ENCODE peak calls at places on chromosomes 4 and X, in nine cellular contexts. M is RWPE2, G is A549, L is suprapubic skin, Z is neural progenitor cell, P is AG09319, I is tibial artery, H is stomach, A is Peyer's patch. D is an unnamed sample.

GRCh38 chr4:123017078-123017477 is 94.7 kb upstream of the NUDT6 start:
- DNase-seq in H (no peak), M (no peak), Z (no peak), A (no peak), I (no peak), P (no peak), L (no peak), G (no peak), D (no peak)

GRCh38 chrX:69314436-69315348 is 149.4 kb upstream of the PJA1 start:
- DNase-seq in G (no peak), H (peak; percentile 21), Z (peak; percentile 28), A (no peak), L (no peak), M (no peak), I (no peak), P (no peak), D (peak; percentile 28)

GRCh38 chr4:148391056-148391455 is 51.2 kb downstream of the NR3C2 start:
- DNase-seq in I (no peak), Z (no peak), H (no peak), M (no peak), P (no peak), L (no peak), A (no peak), G (no peak), D (no peak)

GRCh38 chr4:158112612-158113011 is 60.2 kb downstream of the GASK1B start:
- DNase-seq in H (no peak), L (no peak), M (no peak), A (no peak), Z (no peak), G (no peak), P (no peak), I (no peak), D (no peak)

GRCh38 chrX:1452497-1453389 is at the start of gene ASMTL:
- DNase-seq in H (peak; percentile 100), P (peak; percentile 100), Z (peak; percentile 100), I (peak; percentile 100), L (peak; percentile 100), A (peak; percentile 100), G (peak; percentile 78), M (peak; percentile 100), D (peak; percentile 100)

GRCh38 chrX:74023203-74023602 is 280.8 kb upstream of the ZCCHC13 start:
- DNase-seq in P (no peak), H (no peak), G (no peak), M (no peak), A (no peak), L (no peak), I (no peak), Z (no peak), D (no peak)

GRCh38 chrX:46796574-46797191 is 37.8 kb upstream of the SLC9A7 start:
- DNase-seq in H (peak; percentile 87), G (peak; percentile 49), Z (peak; percentile 76), P (peak; percentile 42), A (peak; percentile 78), L (peak; percentile 79), M (no peak), I (peak; percentile 76), D (peak; percentile 77)

GRCh38 chr4:185839204-185839712 is 27.3 kb upstream of the SORBS2 start:
- DNase-seq in I (peak; percentile 61), Z (peak; percentile 77), L (no peak), M (peak; percentile 80), G (peak; percentile 65), P (peak; percentile 51), H (no peak), A (no peak), D (peak; percentile 58)

GRCh38 chr4:121720109-121720508 is 23.3 kb upstream of the ANXA5 start:
- DNase-seq in L (no peak), P (no peak), G (no peak), Z (no peak), I (no peak), M (no peak), H (no peak), A (no peak), D (no peak)

GRCh38 chrX:46573331-46573895 is at the start of gene CHST7:
- DNase-seq in A (peak; percentile 63), P (no peak), L (peak; percentile 74), I (peak; percentile 60), G (peak; percentile 67), M (peak; percentile 56), H (peak; percentile 52), Z (peak; percentile 88), D (peak; percentile 69)

GRCh38 chr4:110808371-110808878 is 185.5 kb upstream of the PITX2 start:
- DNase-seq in M (no peak), A (peak; percentile 52), G (no peak), Z (no peak), I (no peak), P (no peak), L (no peak), H (no peak), D (no peak)

GRCh38 chr4:150385606-150386005 is 196.3 kb upstream of the MAB21L2 start:
- DNase-seq in A (no peak), P (peak; percentile 92), L (no peak), M (no peak), H (no peak), G (no peak), Z (peak; percentile 21), I (peak; percentile 34), D (no peak)

GRCh38 chrX:75784689-75785491 is at the start of gene MAGEE2:
- DNase-seq in H (no peak), L (no peak), G (no peak), P (no peak), M (no peak), I (no peak), A (no peak), Z (no peak), D (no peak)

GRCh38 chr4:156672924-156673323 is 298.7 kb downstream of the PDGFC start:
- DNase-seq in A (no peak), G (no peak), I (no peak), P (no peak), H (no peak), M (no peak), L (no peak), Z (no peak), D (no peak)

GRCh38 chrX:150846130-150846529 is 52.3 kb downstream of the CD99L2 start:
- DNase-seq in H (no peak), Z (no peak), L (no peak), A (no peak), P (no peak), I (no peak), G (no peak), M (no peak), D (no peak)

GRCh38 chr4:150181536-150181935 is 103.3 kb downstream of the DCLK2 start:
- DNase-seq in G (no peak), P (no peak), A (no peak), Z (peak; percentile 26), H (no peak), L (no peak), I (no peak), M (no peak), D (no peak)

GRCh38 chrX:34656842-34657780 is at the start of gene TMEM47:
- DNase-seq in G (peak; percentile 40), H (peak; percentile 71), M (peak; percentile 41), Z (peak; percentile 98), L (peak; percentile 74), A (peak; percentile 67), I (peak; percentile 51), P (peak; percentile 55), D (peak; percentile 73)

GRCh38 chr4:59200992-59201391 is 1999.1 kb upstream of the ADGRL3 start:
- DNase-seq in L (no peak), P (no peak), A (no peak), Z (no peak), I (no peak), M (no peak), G (no peak), H (no peak), D (no peak)

GRCh38 chr4:139530833-139531427 is 25.1 kb downstream of the SETD7 start:
- DNase-seq in P (no peak), G (peak; percentile 72), I (no peak), A (no peak), M (no peak), Z (peak; percentile 71), L (no peak), H (peak; percentile 65), D (peak; percentile 75)

GRCh38 chrX:49877397-49878101 is 1.7 kb upstream of the USP27X start:
- DNase-seq in M (no peak), A (no peak), L (no peak), G (no peak), H (peak; percentile 58), P (no peak), Z (no peak), I (no peak), D (no peak)

GRCh38 chrX:49879656-49880277 is 483 bp downstream of the USP27X start:
- DNase-seq in Z (no peak), M (no peak), A (no peak), G (peak; percentile 5), I (no peak), H (no peak), P (no peak), L (no peak), D (no peak)

GRCh38 chrX:49878128-49878833 is 1.0 kb upstream of the USP27X start:
- DNase-seq in I (no peak), M (no peak), G (no peak), L (no peak), H (no peak), A (no peak), Z (peak; percentile 32), P (no peak), D (peak; percentile 34)

GRCh38 chrX:49878834-49879655 is at the start of gene USP27X:
- DNase-seq in P (peak; percentile 48), G (peak; percentile 40), A (peak; percentile 83), M (peak; percentile 72), Z (peak; percentile 91), I (peak; percentile 76), H (peak; percentile 81), L (peak; percentile 82), D (peak; percentile 72)

GRCh38 chrX:49876750-49877149 is 2.5 kb upstream of the USP27X start:
- DNase-seq in P (no peak), I (no peak), L (no peak), G (peak; percentile 43), M (no peak), Z (peak; percentile 31), H (no peak), A (no peak), D (no peak)
- TF ChIP-seq CTCF in P (peak; percentile 39), I (no peak), L (peak; percentile 6), G (peak; percentile 48), M (peak; percentile 57), Z (peak; percentile 58), H (peak; percentile 27), A (peak; percentile 31), D (peak; percentile 58)

GRCh38 chrX:110420771-110421498 is 62.3 kb downstream of the RTL9 start:
- DNase-seq in Z (no peak), P (no peak), L (no peak), A (no peak), G (peak; percentile 13), I (no peak), H (no peak), M (no peak), D (no peak)
- TF ChIP-seq CTCF in Z (peak; percentile 36), P (peak; percentile 16), L (no peak), A (no peak), G (no peak), I (no peak), H (no peak), M (peak; percentile 18), D (peak; percentile 57)

GRCh38 chr4:108181704-108182103 is 13.0 kb upstream of the LEF1 start:
- DNase-seq in I (no peak), P (no peak), A (no peak), G (no peak), H (no peak), L (no peak), M (no peak), Z (no peak), D (no peak)
- TF ChIP-seq CTCF in I (no peak), P (no peak), A (no peak), G (peak; percentile 12), H (no peak), L (no peak), M (peak; percentile 6), Z (peak; percentile 25), D (peak; percentile 12)

GRCh38 chr4:172177382-172177781 is 364.2 kb downstream of the GALNTL6 start:
- DNase-seq in M (no peak), I (no peak), P (no peak), L (no peak), G (no peak), A (no peak), Z (no peak), H (no peak), D (no peak)
- TF ChIP-seq CTCF in M (no peak), I (no peak), P (no peak), L (no peak), G (no peak), A (no peak), Z (no peak), H (no peak), D (no peak)